ENCODE peak calls at places on chromosomes 11 and 22, in four cellular contexts. One of them, this sample, is unnamed.

GRCh38 chr11:9076661-9077060 is 14.7 kb downstream of the SCUBE2 start:
- DNase-seq in AG10803: no peak
- DNase-seq in heart left ventricle: no peak
- DNase-seq in lower lobe of right lung: no peak
- DNase-seq in this sample: no peak

GRCh38 chr22:37328017-37328416 is 45.7 kb downstream of the CYTH4 start:
- DNase-seq in AG10803: peak
- DNase-seq in heart left ventricle: no peak
- DNase-seq in lower lobe of right lung: no peak
- DNase-seq in this sample: peak

GRCh38 chr11:124899376-124900145 is 1.9 kb upstream of the ROBO4 start:
- DNase-seq in AG10803: no peak
- DNase-seq in heart left ventricle: no peak
- DNase-seq in lower lobe of right lung: no peak
- DNase-seq in this sample: no peak

GRCh38 chr11:95584180-95584579 is 205.4 kb downstream of the FAM76B start:
- DNase-seq in AG10803: peak
- DNase-seq in heart left ventricle: no peak
- DNase-seq in lower lobe of right lung: no peak
- DNase-seq in this sample: peak

GRCh38 chr11:707817-708420 is 1.9 kb downstream of the EPS8L2 start:
- DNase-seq in AG10803: no peak
- DNase-seq in heart left ventricle: peak
- DNase-seq in lower lobe of right lung: peak
- DNase-seq in this sample: no peak

GRCh38 chr22:22935546-22936157 is 48.0 kb downstream of the IGLL5 start:
- DNase-seq in AG10803: no peak
- DNase-seq in heart left ventricle: peak
- DNase-seq in lower lobe of right lung: peak
- DNase-seq in this sample: no peak

GRCh38 chr11:97269527-97269926 is 879.7 kb downstream of the JRKL start:
- DNase-seq in AG10803: no peak
- DNase-seq in heart left ventricle: no peak
- DNase-seq in lower lobe of right lung: no peak
- DNase-seq in this sample: no peak

GRCh38 chr11:57648791-57649735 is 649 bp downstream of the YPEL4 start:
- DNase-seq in AG10803: no peak
- DNase-seq in heart left ventricle: peak
- DNase-seq in lower lobe of right lung: no peak
- DNase-seq in this sample: no peak

GRCh38 chr11:114243461-114244372 is 52.5 kb upstream of the NNMT start:
- DNase-seq in AG10803: no peak
- DNase-seq in heart left ventricle: no peak
- DNase-seq in lower lobe of right lung: no peak
- DNase-seq in this sample: no peak

GRCh38 chr11:110373061-110373702 is 56.6 kb upstream of the FDX1 start:
- DNase-seq in AG10803: peak
- DNase-seq in heart left ventricle: no peak
- DNase-seq in lower lobe of right lung: no peak
- DNase-seq in this sample: peak

GRCh38 chr11:126411971-126412381 is 56.5 kb downstream of the ST3GAL4 start:
- DNase-seq in AG10803: peak
- DNase-seq in heart left ventricle: no peak
- DNase-seq in lower lobe of right lung: no peak
- DNase-seq in this sample: no peak

GRCh38 chr11:103842795-103843194 is 193.6 kb upstream of the DDI1 start:
- DNase-seq in AG10803: peak
- DNase-seq in heart left ventricle: no peak
- DNase-seq in lower lobe of right lung: no peak
- DNase-seq in this sample: peak

GRCh38 chr11:128653828-128654231 is 40.0 kb upstream of the FLI1 start:
- DNase-seq in AG10803: peak
- DNase-seq in heart left ventricle: peak
- DNase-seq in lower lobe of right lung: peak
- DNase-seq in this sample: no peak

GRCh38 chr11:93542753-93543246 is 391 bp downstream of the SMCO4 start:
- DNase-seq in AG10803: no peak
- DNase-seq in heart left ventricle: peak
- DNase-seq in lower lobe of right lung: no peak
- DNase-seq in this sample: no peak

GRCh38 chr11:131504199-131504949 is 134.0 kb downstream of the NTM start:
- DNase-seq in AG10803: peak
- DNase-seq in heart left ventricle: no peak
- DNase-seq in lower lobe of right lung: no peak
- DNase-seq in this sample: no peak

GRCh38 chr22:37208401-37209139 is 3.7 kb downstream of the SSTR3 start:
- DNase-seq in AG10803: no peak
- DNase-seq in heart left ventricle: no peak
- DNase-seq in lower lobe of right lung: no peak
- DNase-seq in this sample: no peak

DNA sequence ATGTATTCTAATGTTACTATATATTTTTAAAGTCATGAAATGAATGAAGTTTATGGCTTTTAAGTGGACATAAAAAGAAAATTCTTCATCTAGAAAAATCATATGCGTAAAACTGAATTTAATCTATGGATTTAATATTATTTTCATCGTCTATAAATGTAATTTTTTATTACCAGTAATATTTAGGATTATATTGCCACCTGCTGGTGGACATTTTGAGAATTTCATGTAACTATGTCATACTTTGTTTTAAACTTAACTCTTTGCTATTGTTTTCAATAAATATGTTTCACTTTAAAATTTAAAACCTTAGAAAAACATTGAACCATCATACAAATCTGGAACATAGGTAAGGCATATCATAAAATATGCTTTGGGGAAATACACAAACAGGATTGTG is 66.5 kb upstream of the CEP126 start:
- DNase-seq in AG10803: peak
- DNase-seq in heart left ventricle: no peak
- DNase-seq in lower lobe of right lung: no peak
- DNase-seq in this sample: peak
- TF ChIP-seq CTCF in AG10803: peak
- TF ChIP-seq CTCF in heart left ventricle: peak
- TF ChIP-seq CTCF in lower lobe of right lung: peak
- TF ChIP-seq CTCF in this sample: peak

DNA sequence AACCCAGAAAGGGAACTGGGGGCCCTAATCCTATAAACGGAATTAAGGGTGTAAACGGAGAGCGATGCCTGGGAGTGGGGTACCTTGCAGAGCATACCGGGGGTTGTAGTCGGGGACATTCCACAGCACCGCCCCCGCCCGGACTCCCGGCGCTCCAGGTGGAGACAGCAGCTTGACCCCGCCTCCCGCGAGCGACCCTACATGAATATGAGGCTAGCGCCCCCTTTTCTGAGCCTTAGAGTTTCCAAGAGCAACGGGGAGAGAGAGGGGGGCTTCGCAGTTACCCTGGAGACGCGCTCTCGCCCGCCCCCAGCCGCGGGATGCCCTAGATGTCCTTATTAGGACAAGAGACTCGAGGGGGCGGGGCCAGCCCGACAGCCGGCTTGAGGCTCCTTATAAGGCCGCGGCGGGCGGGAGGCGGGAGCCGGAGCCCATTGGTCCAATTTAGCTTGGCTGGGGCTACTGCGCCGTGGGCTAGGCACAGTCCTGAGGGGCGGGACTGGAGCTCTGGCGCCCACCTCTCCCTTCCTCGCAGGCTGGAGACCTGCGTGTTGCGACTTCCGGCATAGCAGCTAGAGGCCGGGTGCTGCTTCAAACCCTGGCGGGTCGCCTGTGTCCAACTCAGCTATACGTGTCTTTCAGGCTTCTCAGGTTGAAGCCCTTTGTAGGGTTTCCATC is 960 bp upstream of the MUS81 start:
- DNase-seq in AG10803: peak
- DNase-seq in heart left ventricle: peak
- DNase-seq in lower lobe of right lung: peak
- DNase-seq in this sample: peak
- H3K4me3 ChIP-seq in AG10803: peak
- H3K4me3 ChIP-seq in heart left ventricle: peak
- H3K4me3 ChIP-seq in lower lobe of right lung: peak
- H3K4me3 ChIP-seq in this sample: peak

GRCh38 chr22:43789452-43789851 is 22.7 kb downstream of the EFCAB6 start:
- DNase-seq in AG10803: peak
- DNase-seq in heart left ventricle: no peak
- DNase-seq in lower lobe of right lung: no peak
- DNase-seq in this sample: peak
- TF ChIP-seq CTCF in AG10803: peak
- TF ChIP-seq CTCF in heart left ventricle: no peak
- TF ChIP-seq CTCF in lower lobe of right lung: no peak
- TF ChIP-seq CTCF in this sample: no peak

GRCh38 chr11:88507771-88508557 is 170.4 kb upstream of the CTSC start:
- DNase-seq in AG10803: no peak
- DNase-seq in heart left ventricle: no peak
- DNase-seq in lower lobe of right lung: no peak
- DNase-seq in this sample: no peak
- H3K4me3 ChIP-seq in AG10803: no peak
- H3K4me3 ChIP-seq in heart left ventricle: peak
- H3K4me3 ChIP-seq in lower lobe of right lung: peak
- H3K4me3 ChIP-seq in this sample: no peak

GRCh38 chr22:29112102-29112501 is 39.3 kb downstream of the KREMEN1 start:
- DNase-seq in AG10803: no peak
- DNase-seq in heart left ventricle: no peak
- DNase-seq in lower lobe of right lung: no peak
- DNase-seq in this sample: no peak
- TF ChIP-seq CTCF in AG10803: peak
- TF ChIP-seq CTCF in heart left ventricle: no peak
- TF ChIP-seq CTCF in lower lobe of right lung: no peak
- TF ChIP-seq CTCF in this sample: no peak

GRCh38 chr11:45577755-45578154 is 87.7 kb downstream of the CHST1 start:
- DNase-seq in AG10803: no peak
- DNase-seq in heart left ventricle: no peak
- DNase-seq in lower lobe of right lung: no peak
- DNase-seq in this sample: no peak

GRCh38 chr11:45573728-45574127 is 91.7 kb downstream of the CHST1 start:
- DNase-seq in AG10803: no peak
- DNase-seq in heart left ventricle: no peak
- DNase-seq in lower lobe of right lung: no peak
- DNase-seq in this sample: no peak

GRCh38 chr11:45580399-45580798 is 85.0 kb downstream of the CHST1 start:
- DNase-seq in AG10803: peak
- DNase-seq in heart left ventricle: no peak
- DNase-seq in lower lobe of right lung: no peak
- DNase-seq in this sample: peak

GRCh38 chr11:45578286-45578685 is 87.1 kb downstream of the CHST1 start:
- DNase-seq in AG10803: no peak
- DNase-seq in heart left ventricle: no peak
- DNase-seq in lower lobe of right lung: no peak
- DNase-seq in this sample: no peak

DNA sequence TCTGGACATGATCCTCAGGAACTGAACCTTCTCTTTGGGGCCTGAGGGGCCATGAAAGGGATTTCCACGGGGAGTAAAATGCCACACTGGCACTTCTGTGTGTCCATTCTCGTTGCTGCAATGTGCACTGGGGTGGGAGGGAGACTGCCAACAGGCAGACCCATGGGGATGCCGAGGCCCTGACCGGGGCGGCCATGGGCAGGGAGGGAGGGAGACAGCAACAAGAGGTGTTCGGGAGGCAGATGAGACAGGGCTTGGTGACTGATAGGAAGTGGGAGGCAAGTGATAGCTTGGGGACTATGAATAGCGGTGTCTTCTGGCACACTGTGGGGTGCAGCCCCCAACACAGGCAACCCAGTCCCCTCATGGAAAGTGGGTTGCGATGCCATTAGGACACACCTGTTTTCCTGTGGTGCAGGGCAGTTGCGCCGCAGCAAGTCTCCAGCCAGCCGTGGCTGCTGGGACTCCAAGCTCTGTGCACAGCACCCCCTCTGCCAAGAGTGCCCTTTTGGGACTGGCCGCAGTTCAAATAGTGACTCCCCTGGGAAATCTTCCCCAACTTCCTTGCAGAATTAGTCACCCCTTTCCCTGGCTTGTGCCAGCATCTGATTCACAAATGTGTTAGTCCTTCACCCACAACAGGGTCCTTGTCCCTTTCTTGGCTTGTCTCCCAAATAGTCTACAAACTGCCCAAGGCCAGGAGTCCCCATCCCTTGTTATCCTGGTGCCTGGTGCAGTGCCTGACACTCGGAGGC is 88.8 kb downstream of the CHST1 start:
- DNase-seq in AG10803: no peak
- DNase-seq in heart left ventricle: no peak
- DNase-seq in lower lobe of right lung: no peak
- DNase-seq in this sample: no peak
- H3K4me3 ChIP-seq in AG10803: no peak
- H3K4me3 ChIP-seq in heart left ventricle: no peak
- H3K4me3 ChIP-seq in lower lobe of right lung: no peak
- H3K4me3 ChIP-seq in this sample: no peak

GRCh38 chr11:14249121-14249963 is 109.6 kb downstream of the RRAS2 start:
- DNase-seq in AG10803: peak
- DNase-seq in heart left ventricle: peak
- DNase-seq in lower lobe of right lung: peak
- DNase-seq in this sample: peak
- TF ChIP-seq CTCF in AG10803: peak
- TF ChIP-seq CTCF in heart left ventricle: peak
- TF ChIP-seq CTCF in lower lobe of right lung: peak
- TF ChIP-seq CTCF in this sample: peak

GRCh38 chr11:68035266-68035876 is 3.5 kb upstream of the TCIRG1 start:
- DNase-seq in AG10803: no peak
- DNase-seq in heart left ventricle: no peak
- DNase-seq in lower lobe of right lung: no peak
- DNase-seq in this sample: no peak

GRCh38 chr11:68032003-68032402 is 1.5 kb downstream of the NDUFS8 start:
- DNase-seq in AG10803: no peak
- DNase-seq in heart left ventricle: no peak
- DNase-seq in lower lobe of right lung: no peak
- DNase-seq in this sample: no peak

GRCh38 chr11:68032997-68033707 is 2.7 kb downstream of the NDUFS8 start:
- DNase-seq in AG10803: no peak
- DNase-seq in heart left ventricle: no peak
- DNase-seq in lower lobe of right lung: no peak
- DNase-seq in this sample: no peak

GRCh38 chr11:68036141-68036716 is 2.6 kb upstream of the TCIRG1 start:
- DNase-seq in AG10803: no peak
- DNase-seq in heart left ventricle: no peak
- DNase-seq in lower lobe of right lung: peak
- DNase-seq in this sample: no peak

DNA sequence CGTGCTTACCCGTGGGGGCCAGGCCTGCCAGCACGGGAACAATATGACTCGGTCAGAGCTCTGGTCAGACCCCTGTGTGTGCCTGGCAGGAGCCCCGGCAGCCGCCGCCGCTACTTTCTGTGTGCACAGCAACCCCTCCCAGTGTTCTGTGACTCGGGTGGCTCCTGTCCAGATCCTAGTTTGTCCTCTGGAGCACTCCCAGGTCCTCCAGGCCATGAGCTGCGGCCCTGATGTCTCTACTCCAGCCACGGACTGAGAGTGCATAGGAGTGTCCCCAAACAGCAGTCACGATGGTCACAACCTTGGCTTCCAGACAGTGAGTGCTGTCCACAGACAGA is 3.2 kb downstream of the NDUFS8 start:
- DNase-seq in AG10803: no peak
- DNase-seq in heart left ventricle: no peak
- DNase-seq in lower lobe of right lung: no peak
- DNase-seq in this sample: no peak
- H3K4me3 ChIP-seq in AG10803: no peak
- H3K4me3 ChIP-seq in heart left ventricle: peak
- H3K4me3 ChIP-seq in lower lobe of right lung: no peak
- H3K4me3 ChIP-seq in this sample: no peak

This sample was measured in fibroblast of villous mesenchyme.